ENCODE peak calls at places on chromosomes 5 and 9, in five cellular contexts. One of them, this sample, is unnamed.

GRCh38 chr5:109529520-109529919 is 119.7 kb upstream of the PJA2 start:
- DNase-seq in AG09309: no peak
- DNase-seq in NCI-H1436 treated with DMSO at 0.1 percent for 48 hours: no peak
- DNase-seq in EH: peak
- DNase-seq in T-helper 2 cell: no peak
- DNase-seq in this sample: peak

GRCh38 chr9:115992834-115993233 is 160.8 kb upstream of the PAPPA start:
- DNase-seq in T-helper 2 cell: no peak
- DNase-seq in NCI-H1436 treated with DMSO at 0.1 percent for 48 hours: no peak
- DNase-seq in AG09309: no peak
- DNase-seq in EH: peak
- DNase-seq in this sample: peak

GRCh38 chr5:153490124-153491085 is at the start of gene GRIA1:
- DNase-seq in EH: peak
- DNase-seq in T-helper 2 cell: no peak
- DNase-seq in NCI-H1436 treated with DMSO at 0.1 percent for 48 hours: no peak
- DNase-seq in AG09309: no peak
- DNase-seq in this sample: peak

GRCh38 chr9:87567988-87568800 is 70.5 kb downstream of the DAPK1 start:
- DNase-seq in T-helper 2 cell: no peak
- DNase-seq in AG09309: no peak
- DNase-seq in EH: no peak
- DNase-seq in NCI-H1436 treated with DMSO at 0.1 percent for 48 hours: no peak
- DNase-seq in this sample: no peak

GRCh38 chr9:91740713-91741112 is 209.3 kb downstream of the ROR2 start:
- DNase-seq in T-helper 2 cell: no peak
- DNase-seq in NCI-H1436 treated with DMSO at 0.1 percent for 48 hours: no peak
- DNase-seq in AG09309: no peak
- DNase-seq in EH: peak
- DNase-seq in this sample: peak

GRCh38 chr5:142097681-142098080 is 10.9 kb upstream of the NDFIP1 start:
- DNase-seq in EH: no peak
- DNase-seq in NCI-H1436 treated with DMSO at 0.1 percent for 48 hours: peak
- DNase-seq in T-helper 2 cell: no peak
- DNase-seq in AG09309: no peak
- DNase-seq in this sample: no peak

GRCh38 chr9:137304383-137305059 is 2.5 kb upstream of the NRARP start:
- DNase-seq in T-helper 2 cell: no peak
- DNase-seq in NCI-H1436 treated with DMSO at 0.1 percent for 48 hours: no peak
- DNase-seq in EH: no peak
- DNase-seq in AG09309: no peak
- DNase-seq in this sample: no peak

GRCh38 chr9:2991292-2991691 is 147.4 kb upstream of the PUM3 start:
- DNase-seq in EH: no peak
- DNase-seq in NCI-H1436 treated with DMSO at 0.1 percent for 48 hours: no peak
- DNase-seq in AG09309: no peak
- DNase-seq in T-helper 2 cell: no peak
- DNase-seq in this sample: no peak

GRCh38 chr5:172648008-172648359 is 6.9 kb downstream of the NEURL1B start:
- DNase-seq in NCI-H1436 treated with DMSO at 0.1 percent for 48 hours: peak
- DNase-seq in AG09309: no peak
- DNase-seq in T-helper 2 cell: no peak
- DNase-seq in EH: no peak
- DNase-seq in this sample: no peak

This sample was measured in astrocyte.